ENCODE peak calls at places on chromosome 17, in seven cellular contexts. J is sigmoid colon, P is A549, E is K562, C is esophagus muscularis mucosa, U is tibial nerve, A is transverse colon. B is an unnamed sample.
A peak's percentile ranks its signal among the peaks of the same experiment; 100 is the strongest.

GRCh38 chr17:62965149-62965648 is 836 bp upstream of the TANC2 start:
- DNase-seq in J (no peak), P (no peak), E (no peak), C (no peak), U (no peak), A (no peak), B (no peak)

GRCh38 chr17:39595928-39596327 is 11.8 kb downstream of the NEUROD2 start:
- DNase-seq in J (no peak), P (no peak), E (no peak), C (no peak), U (no peak), A (no peak), B (no peak)

GRCh38 chr17:64147110-64148016 is 17.4 kb upstream of the ERN1 start:
- DNase-seq in J (no peak), P (peak; percentile 44), E (peak; percentile 45), C (no peak), U (no peak), A (no peak), B (no peak)

GRCh38 chr17:5785867-5786509 is 201.7 kb upstream of the NLRP1 start:
- DNase-seq in J (no peak), P (no peak), E (no peak), C (no peak), U (no peak), A (no peak), B (no peak)

GRCh38 chr17:29687601-29688000 is 64.9 kb upstream of the CORO6 start:
- DNase-seq in J (no peak), P (no peak), E (no peak), C (no peak), U (no peak), A (no peak), B (no peak)

GRCh38 chr17:48261297-48261880 is 153.8 kb downstream of the SNX11 start:
- DNase-seq in J (no peak), P (peak; percentile 74), E (peak; percentile 83), C (no peak), U (no peak), A (peak; percentile 30), B (no peak)

GRCh38 chr17:31696184-31696602 is 162.9 kb downstream of the COPRS start:
- DNase-seq in J (peak; percentile 96), P (no peak), E (no peak), C (peak; percentile 96), U (peak; percentile 70), A (peak; percentile 52), B (peak; percentile 62)

GRCh38 chr17:65556014-65556909 is 5.2 kb downstream of the AXIN2 start:
- DNase-seq in J (peak; percentile 89), P (peak; percentile 69), E (peak; percentile 81), C (peak; percentile 95), U (peak; percentile 66), A (peak; percentile 94), B (peak; percentile 79)

GRCh38 chr17:15882058-15882720 is 62.7 kb upstream of the ADORA2B start:
- DNase-seq in J (no peak), P (no peak), E (peak; percentile 46), C (no peak), U (no peak), A (no peak), B (no peak)

GRCh38 chr17:8941520-8941919 is 24.0 kb downstream of the PIK3R5 start:
- DNase-seq in J (no peak), P (no peak), E (no peak), C (no peak), U (no peak), A (peak; percentile 62), B (no peak)

GRCh38 chr17:27993161-27993695 is 49.2 kb upstream of the NLK start:
- DNase-seq in J (no peak), P (no peak), E (no peak), C (no peak), U (no peak), A (no peak), B (no peak)

GRCh38 chr17:30376621-30377452 is 1.9 kb upstream of the CPD start:
- DNase-seq in J (no peak), P (no peak), E (peak; percentile 25), C (no peak), U (no peak), A (no peak), B (peak; percentile 30)

GRCh38 chr17:74840989-74841666 is 18.6 kb downstream of the GRIN2C start:
- DNase-seq in J (peak; percentile 85), P (no peak), E (peak; percentile 53), C (no peak), U (peak; percentile 53), A (peak; percentile 30), B (peak; percentile 69)

GRCh38 chr17:36722121-36722902 is 120.9 kb downstream of the MRM1 start:
- DNase-seq in J (peak; percentile 71), P (no peak), E (peak; percentile 92), C (no peak), U (no peak), A (peak; percentile 74), B (peak; percentile 74)

GRCh38 chr17:82356845-82357355 is 2.1 kb upstream of the TEX19 start:
- DNase-seq in J (no peak), P (no peak), E (no peak), C (no peak), U (no peak), A (peak; percentile 67), B (no peak)

GRCh38 chr17:66543526-66543925 is 241.1 kb downstream of the PRKCA start:
- DNase-seq in J (no peak), P (no peak), E (no peak), C (no peak), U (no peak), A (no peak), B (no peak)

DNA sequence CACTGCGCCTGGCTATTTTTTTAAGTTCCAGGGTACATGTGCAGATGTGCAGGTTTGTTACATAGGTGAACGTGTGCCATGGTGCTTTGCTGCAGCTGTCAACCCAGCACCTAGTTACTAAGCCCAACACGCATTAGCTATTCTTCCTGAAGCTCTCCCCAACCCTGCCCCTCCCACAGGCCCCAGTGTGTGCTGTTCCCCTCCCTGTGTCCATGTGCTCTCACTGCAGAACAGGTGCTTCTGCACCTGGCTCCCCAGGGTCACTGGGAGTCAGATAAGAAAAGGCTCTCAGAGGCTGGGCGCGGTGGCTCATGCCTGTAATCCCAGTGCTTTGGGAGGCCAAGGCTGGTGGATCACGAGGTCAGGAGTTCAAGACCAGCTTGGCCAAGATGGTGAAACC is 6.2 kb downstream of the HASPIN start:
- DNase-seq in J (no peak), P (no peak), E (no peak), C (no peak), U (no peak), A (no peak), B (no peak)
- H3K4me1 ChIP-seq in J (no peaks in the 10 kb centered on the region), P (peaks cover 12% of the 10 kb centered on the region), E (peaks cover 6% of the 10 kb centered on the region), C (no peaks in the 10 kb centered on the region), U (no peaks in the 10 kb centered on the region), A (peaks cover 2% of the 10 kb centered on the region), B (peaks cover 5% of the 10 kb centered on the region)

DNA sequence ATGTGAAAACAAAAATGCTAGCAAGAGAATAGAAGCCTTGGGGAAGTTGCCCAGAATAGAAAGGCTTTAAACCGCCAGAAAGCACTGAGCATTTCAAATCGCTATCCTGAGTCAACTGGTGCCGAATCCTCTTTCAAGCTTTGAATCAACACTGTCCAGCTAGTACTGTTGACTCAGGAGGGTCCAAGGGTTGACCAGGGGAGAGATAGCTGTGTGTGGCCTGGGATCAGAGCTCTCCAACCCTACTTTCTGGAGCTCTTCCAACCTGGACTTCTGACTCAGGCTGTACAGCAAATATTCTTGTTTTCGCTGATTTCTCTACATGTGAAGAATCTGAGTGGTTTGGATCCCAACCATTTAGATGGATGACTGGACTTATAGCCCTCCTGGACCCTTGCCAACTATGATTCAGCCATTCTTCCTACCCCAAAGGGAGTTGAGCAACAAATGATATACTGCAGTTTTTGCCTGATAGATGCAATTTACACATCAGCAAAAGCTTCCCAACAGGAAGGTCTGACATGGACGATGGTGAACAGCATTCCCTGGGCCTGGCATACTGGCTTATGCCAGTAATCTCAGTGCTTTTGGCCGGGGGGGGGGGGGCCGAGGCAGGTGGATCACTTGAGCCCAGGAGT is 154.0 kb upstream of the SDK2 start:
- DNase-seq in J (no peak), P (peak; percentile 98), E (peak; percentile 23), C (no peak), U (no peak), A (peak; percentile 21), B (no peak)
- TF ChIP-seq EP300 in J (no peak), P (peak; percentile 94), E (no peak), C (no peak), U (no peak), A (no peak), B (no peak)

GRCh38 chr17:41063449-41063848 is 2.2 kb downstream of the KRTAP2-4 start:
- DNase-seq in J (no peak), P (no peak), E (no peak), C (no peak), U (no peak), A (no peak), B (no peak)

GRCh38 chr17:41067281-41067680 is 1.6 kb upstream of the KRTAP2-4 start:
- DNase-seq in J (no peak), P (no peak), E (no peak), C (no peak), U (no peak), A (no peak), B (no peak)

GRCh38 chr17:41064301-41064700 is 1.4 kb downstream of the KRTAP2-4 start:
- DNase-seq in J (no peak), P (no peak), E (no peak), C (no peak), U (no peak), A (no peak), B (no peak)

GRCh38 chr17:41069031-41069430 is 3.4 kb upstream of the KRTAP2-4 start:
- DNase-seq in J (no peak), P (no peak), E (no peak), C (no peak), U (no peak), A (no peak), B (no peak)

DNA sequence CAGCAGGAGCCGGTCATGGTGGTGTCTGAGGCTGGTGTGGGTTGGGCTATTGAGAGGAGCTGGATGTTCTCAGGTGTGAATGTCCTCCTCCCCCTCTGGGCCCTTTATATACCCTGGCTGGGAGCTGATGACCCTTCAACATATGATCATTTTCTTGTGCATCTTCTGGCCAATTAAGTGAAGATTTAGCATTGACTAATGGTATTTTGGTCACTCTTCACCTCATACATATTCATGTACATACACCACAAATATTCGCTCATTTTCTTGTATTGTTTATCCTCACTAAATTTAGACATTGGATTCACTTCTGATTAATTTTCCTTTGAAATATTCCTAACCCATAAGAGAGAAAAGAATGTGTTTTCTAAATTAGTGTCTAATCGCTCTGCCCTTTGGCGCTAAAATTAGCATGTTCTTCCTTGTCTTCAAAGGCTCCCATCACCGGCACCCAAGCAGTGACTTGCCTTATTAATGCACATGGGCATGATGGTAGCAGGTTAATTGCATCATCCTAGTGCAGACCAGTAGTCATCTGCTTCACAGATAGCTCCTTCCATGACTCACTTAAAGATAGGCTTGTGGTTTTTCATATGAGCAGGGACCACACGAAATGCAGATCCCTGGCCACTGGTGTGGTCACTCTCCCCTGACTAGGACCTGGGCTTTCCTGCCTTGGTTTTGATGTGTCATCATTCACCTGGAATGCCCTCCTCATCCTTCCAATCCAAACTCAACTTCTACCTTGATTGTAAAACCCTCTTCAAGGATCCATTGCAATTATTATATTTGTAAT is at the start of gene KRTAP2-4:
- DNase-seq in J (no peak), P (peak; percentile 24), E (peak; percentile 23), C (no peak), U (no peak), A (no peak), B (no peak)
- TF ChIP-seq CTCF in J (no peak), P (no peak), E (no peak), C (no peak), U (no peak), A (no peak), B (no peak)

DNA sequence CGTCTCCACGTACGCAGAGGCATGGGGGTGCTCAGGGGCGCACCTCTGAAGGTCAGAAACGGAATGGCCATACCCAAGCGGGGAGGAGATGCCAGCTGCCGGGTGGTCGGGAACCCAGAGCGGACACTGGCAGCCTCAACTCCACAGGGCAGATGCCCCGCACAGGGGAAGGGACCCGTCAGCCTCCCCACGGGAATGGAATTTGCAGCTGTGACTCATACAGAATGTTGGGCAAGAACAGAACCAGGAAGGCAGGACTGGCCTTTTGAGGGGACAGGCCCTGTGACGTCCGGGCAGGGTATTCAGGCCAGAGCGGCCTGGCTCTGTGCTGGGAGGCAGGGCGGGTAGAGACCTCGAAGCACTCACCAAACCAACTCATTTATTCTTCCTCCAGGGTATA is 7.5 kb downstream of the TK1 start:
- DNase-seq in J (no peak), P (no peak), E (no peak), C (no peak), U (no peak), A (no peak), B (no peak)
- H3K4me1 ChIP-seq in J (peaks cover 32% of the 10 kb centered on the region), P (peaks cover 20% of the 10 kb centered on the region), E (peaks cover 7% of the 10 kb centered on the region), C (peaks cover 100% of the 10 kb centered on the region), U (peaks cover 44% of the 10 kb centered on the region), A (peaks cover 56% of the 10 kb centered on the region), B (peaks cover 17% of the 10 kb centered on the region)